ENCODE peak calls at places on chromosomes 13 and 19, in five cellular contexts. One of them, this sample, is unnamed. For H3K36me3, the result is how much of the 10 kb centered on the place peaks cover.

GRCh38 chr13:110521946-110522345 is 39.6 kb downstream of the RAB20 start:
- DNase-seq in heart right ventricle: no peak
- DNase-seq in MM.1S: no peak
- DNase-seq in breast epithelium: no peak
- DNase-seq in CD8-positive, alpha-beta T cell: no peak
- DNase-seq in this sample: no peak

GRCh38 chr13:46181799-46182490 is at the start of gene LCP1:
- DNase-seq in heart right ventricle: no peak
- DNase-seq in MM.1S: peak
- DNase-seq in breast epithelium: peak
- DNase-seq in CD8-positive, alpha-beta T cell: peak
- DNase-seq in this sample: no peak

GRCh38 chr19:49059056-49059455 is 1.5 kb upstream of the CGB7 start:
- DNase-seq in heart right ventricle: no peak
- DNase-seq in MM.1S: no peak
- DNase-seq in breast epithelium: no peak
- DNase-seq in CD8-positive, alpha-beta T cell: no peak
- DNase-seq in this sample: no peak

GRCh38 chr19:13748169-13748884 is 16.0 kb upstream of the MRI1 start:
- DNase-seq in heart right ventricle: no peak
- DNase-seq in MM.1S: peak
- DNase-seq in breast epithelium: no peak
- DNase-seq in CD8-positive, alpha-beta T cell: no peak
- DNase-seq in this sample: no peak

GRCh38 chr19:28429356-28429755 is 783.6 kb downstream of the UQCRFS1 start:
- DNase-seq in heart right ventricle: no peak
- DNase-seq in MM.1S: no peak
- DNase-seq in breast epithelium: no peak
- DNase-seq in CD8-positive, alpha-beta T cell: no peak
- DNase-seq in this sample: no peak

GRCh38 chr19:11361037-11361770 is 6.0 kb downstream of the PLPPR2 start:
- DNase-seq in heart right ventricle: peak
- DNase-seq in MM.1S: no peak
- DNase-seq in breast epithelium: no peak
- DNase-seq in CD8-positive, alpha-beta T cell: no peak
- DNase-seq in this sample: no peak

GRCh38 chr19:39212377-39212742 is 8.3 kb upstream of the SYCN start:
- DNase-seq in heart right ventricle: no peak
- DNase-seq in MM.1S: peak
- DNase-seq in breast epithelium: no peak
- DNase-seq in CD8-positive, alpha-beta T cell: peak
- DNase-seq in this sample: peak

GRCh38 chr13:43792456-43792855 is 5.7 kb upstream of the ENOX1 start:
- DNase-seq in heart right ventricle: no peak
- DNase-seq in MM.1S: no peak
- DNase-seq in breast epithelium: no peak
- DNase-seq in CD8-positive, alpha-beta T cell: no peak
- DNase-seq in this sample: no peak

GRCh38 chr13:28408235-28408848 is 86.6 kb downstream of the FLT1 start:
- DNase-seq in heart right ventricle: peak
- DNase-seq in MM.1S: no peak
- DNase-seq in breast epithelium: no peak
- DNase-seq in CD8-positive, alpha-beta T cell: no peak
- DNase-seq in this sample: no peak

GRCh38 chr13:30033681-30034447 is 183.4 kb upstream of the UBL3 start:
- DNase-seq in heart right ventricle: no peak
- DNase-seq in MM.1S: no peak
- DNase-seq in breast epithelium: no peak
- DNase-seq in CD8-positive, alpha-beta T cell: no peak
- DNase-seq in this sample: no peak

DNA sequence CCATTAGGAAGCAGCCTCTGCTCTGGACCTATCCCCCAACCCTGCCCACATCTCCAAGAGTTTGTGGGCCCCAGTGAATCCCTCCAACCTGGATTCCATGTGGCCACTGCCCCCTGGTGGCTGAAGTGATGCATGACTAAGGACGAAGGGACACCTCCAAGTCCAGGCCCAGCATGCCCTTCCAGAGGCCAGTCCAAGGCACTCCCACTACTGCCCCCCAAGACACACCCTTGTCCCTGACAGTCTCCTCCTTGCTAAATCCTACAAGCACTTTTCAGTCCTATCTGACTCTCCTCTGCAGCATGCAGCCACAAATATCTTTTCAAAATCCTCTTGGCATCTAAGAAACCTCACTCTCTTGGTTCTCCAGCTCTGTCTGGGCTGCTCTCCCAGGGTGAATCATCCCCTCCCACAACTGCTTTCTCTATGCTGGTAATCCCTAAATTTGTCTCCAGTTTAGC is 33.0 kb downstream of the DEDD2 start:
- DNase-seq in heart right ventricle: peak
- DNase-seq in MM.1S: peak
- DNase-seq in breast epithelium: peak
- DNase-seq in CD8-positive, alpha-beta T cell: peak
- DNase-seq in this sample: no peak
- TF ChIP-seq CTCF in heart right ventricle: peak
- TF ChIP-seq CTCF in MM.1S: peak
- TF ChIP-seq CTCF in breast epithelium: peak
- TF ChIP-seq CTCF in CD8-positive, alpha-beta T cell: peak
- TF ChIP-seq CTCF in this sample: peak

DNA sequence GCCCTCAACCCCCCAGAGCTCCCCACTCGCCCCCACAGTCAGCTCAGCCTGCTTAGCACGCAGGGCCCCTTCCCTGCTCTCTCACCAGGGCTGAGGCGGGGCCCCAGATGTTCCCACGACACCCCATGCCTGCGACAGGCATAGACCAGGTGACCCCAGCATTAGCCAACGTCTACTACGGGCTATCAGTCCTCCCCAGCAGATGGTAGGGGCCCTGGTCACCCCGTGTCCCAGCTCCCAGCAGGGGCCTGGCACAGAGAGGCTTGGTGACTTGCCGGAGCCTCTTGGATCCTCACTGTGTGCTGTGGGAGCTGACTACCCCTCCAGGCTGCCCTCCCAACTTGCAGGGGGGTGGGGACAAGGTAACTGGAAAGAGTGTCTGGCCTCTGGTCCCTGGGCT is 80.6 kb downstream of the KDM4B start:
- DNase-seq in heart right ventricle: no peak
- DNase-seq in MM.1S: no peak
- DNase-seq in breast epithelium: no peak
- DNase-seq in CD8-positive, alpha-beta T cell: no peak
- DNase-seq in this sample: no peak
- H3K36me3 ChIP-seq in heart right ventricle: under half
- H3K36me3 ChIP-seq in MM.1S: under half
- H3K36me3 ChIP-seq in breast epithelium: under half
- H3K36me3 ChIP-seq in CD8-positive, alpha-beta T cell: under half
- H3K36me3 ChIP-seq in this sample: under half

GRCh38 chr13:42039946-42040729 is 8.3 kb upstream of the DGKH start:
- DNase-seq in heart right ventricle: peak
- DNase-seq in MM.1S: peak
- DNase-seq in breast epithelium: peak
- DNase-seq in CD8-positive, alpha-beta T cell: peak
- DNase-seq in this sample: no peak

GRCh38 chr13:42035905-42036521 is 12.4 kb upstream of the DGKH start:
- DNase-seq in heart right ventricle: no peak
- DNase-seq in MM.1S: no peak
- DNase-seq in breast epithelium: no peak
- DNase-seq in CD8-positive, alpha-beta T cell: no peak
- DNase-seq in this sample: no peak

GRCh38 chr13:42039457-42039945 is 8.9 kb upstream of the DGKH start:
- DNase-seq in heart right ventricle: no peak
- DNase-seq in MM.1S: no peak
- DNase-seq in breast epithelium: peak
- DNase-seq in CD8-positive, alpha-beta T cell: no peak
- DNase-seq in this sample: no peak

GRCh38 chr13:42038661-42039456 is 9.6 kb upstream of the DGKH start:
- DNase-seq in heart right ventricle: no peak
- DNase-seq in MM.1S: no peak
- DNase-seq in breast epithelium: no peak
- DNase-seq in CD8-positive, alpha-beta T cell: no peak
- DNase-seq in this sample: no peak

GRCh38 chr13:42036711-42037110 is 11.7 kb upstream of the DGKH start:
- DNase-seq in heart right ventricle: no peak
- DNase-seq in MM.1S: no peak
- DNase-seq in breast epithelium: no peak
- DNase-seq in CD8-positive, alpha-beta T cell: no peak
- DNase-seq in this sample: no peak
- TF ChIP-seq CTCF in heart right ventricle: no peak
- TF ChIP-seq CTCF in MM.1S: no peak
- TF ChIP-seq CTCF in breast epithelium: no peak
- TF ChIP-seq CTCF in CD8-positive, alpha-beta T cell: no peak
- TF ChIP-seq CTCF in this sample: no peak

GRCh38 chr19:1369214-1369805 is 14.4 kb upstream of the NDUFS7 start:
- DNase-seq in heart right ventricle: no peak
- DNase-seq in MM.1S: no peak
- DNase-seq in breast epithelium: no peak
- DNase-seq in CD8-positive, alpha-beta T cell: no peak
- DNase-seq in this sample: no peak
- H3K36me3 ChIP-seq in heart right ventricle: half or more
- H3K36me3 ChIP-seq in MM.1S: under half
- H3K36me3 ChIP-seq in breast epithelium: under half
- H3K36me3 ChIP-seq in CD8-positive, alpha-beta T cell: under half
- H3K36me3 ChIP-seq in this sample: under half

GRCh38 chr19:50673118-50673517 is 23.9 kb downstream of the C19orf81 start:
- DNase-seq in heart right ventricle: no peak
- DNase-seq in MM.1S: no peak
- DNase-seq in breast epithelium: no peak
- DNase-seq in CD8-positive, alpha-beta T cell: no peak
- DNase-seq in this sample: no peak
- TF ChIP-seq CTCF in heart right ventricle: no peak
- TF ChIP-seq CTCF in MM.1S: no peak
- TF ChIP-seq CTCF in breast epithelium: no peak
- TF ChIP-seq CTCF in CD8-positive, alpha-beta T cell: no peak
- TF ChIP-seq CTCF in this sample: no peak

GRCh38 chr13:48253849-48254248 is 20.8 kb downstream of the ITM2B start:
- DNase-seq in heart right ventricle: no peak
- DNase-seq in MM.1S: no peak
- DNase-seq in breast epithelium: no peak
- DNase-seq in CD8-positive, alpha-beta T cell: no peak
- DNase-seq in this sample: no peak
- H3K36me3 ChIP-seq in heart right ventricle: under half
- H3K36me3 ChIP-seq in MM.1S: under half
- H3K36me3 ChIP-seq in breast epithelium: under half
- H3K36me3 ChIP-seq in CD8-positive, alpha-beta T cell: under half
- H3K36me3 ChIP-seq in this sample: under half

DNA sequence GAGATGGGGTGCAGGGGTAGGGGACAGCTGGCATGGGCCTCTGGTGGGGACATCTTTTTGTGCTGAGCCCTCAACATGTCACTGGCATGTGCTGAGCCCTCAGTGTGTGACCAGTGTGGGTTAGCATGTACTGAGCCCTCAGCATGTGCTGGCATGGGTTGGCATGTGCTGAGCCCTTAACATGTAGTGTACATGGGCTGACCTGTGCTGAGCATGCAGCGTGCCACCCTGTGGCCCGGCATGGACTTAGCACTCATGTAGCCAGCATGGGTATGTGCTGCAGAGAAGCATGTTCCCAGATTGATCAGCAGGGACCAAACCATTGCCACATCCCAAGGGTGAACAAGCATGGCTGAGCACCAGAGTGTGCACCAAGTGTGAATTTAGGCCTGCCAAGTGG is 11.5 kb downstream of the HIPK4 start:
- DNase-seq in heart right ventricle: no peak
- DNase-seq in MM.1S: no peak
- DNase-seq in breast epithelium: no peak
- DNase-seq in CD8-positive, alpha-beta T cell: no peak
- DNase-seq in this sample: no peak
- TF ChIP-seq CTCF in heart right ventricle: no peak
- TF ChIP-seq CTCF in MM.1S: no peak
- TF ChIP-seq CTCF in breast epithelium: no peak
- TF ChIP-seq CTCF in CD8-positive, alpha-beta T cell: no peak
- TF ChIP-seq CTCF in this sample: no peak

DNA sequence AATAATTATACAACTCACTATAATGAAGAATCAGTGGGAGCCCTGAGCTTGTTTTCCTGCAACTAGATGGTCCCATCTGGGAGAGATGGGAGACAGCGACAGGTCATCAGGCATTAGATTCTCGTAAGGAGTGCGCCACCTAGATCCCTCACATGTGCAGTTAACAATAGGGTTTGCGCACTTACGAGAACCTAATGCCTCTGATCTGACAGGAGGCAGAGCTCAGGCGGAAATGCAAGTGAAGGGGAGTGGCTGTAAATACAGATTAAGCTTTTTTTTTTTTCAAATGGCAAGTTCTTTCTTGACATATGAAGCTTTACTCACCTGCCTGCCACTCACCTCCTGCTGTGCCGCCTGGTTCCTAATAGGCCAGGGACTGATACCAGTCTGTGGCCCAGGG is 14.4 kb downstream of the CDC16 start:
- DNase-seq in heart right ventricle: no peak
- DNase-seq in MM.1S: no peak
- DNase-seq in breast epithelium: no peak
- DNase-seq in CD8-positive, alpha-beta T cell: no peak
- DNase-seq in this sample: no peak
- H3K36me3 ChIP-seq in heart right ventricle: half or more
- H3K36me3 ChIP-seq in MM.1S: under half
- H3K36me3 ChIP-seq in breast epithelium: under half
- H3K36me3 ChIP-seq in CD8-positive, alpha-beta T cell: half or more
- H3K36me3 ChIP-seq in this sample: under half

GRCh38 chr19:16529466-16530144 is 12.6 kb downstream of the CHERP start:
- DNase-seq in heart right ventricle: no peak
- DNase-seq in MM.1S: no peak
- DNase-seq in breast epithelium: no peak
- DNase-seq in CD8-positive, alpha-beta T cell: no peak
- DNase-seq in this sample: no peak

GRCh38 chr19:16527334-16527935 is 14.8 kb downstream of the CHERP start:
- DNase-seq in heart right ventricle: no peak
- DNase-seq in MM.1S: no peak
- DNase-seq in breast epithelium: no peak
- DNase-seq in CD8-positive, alpha-beta T cell: no peak
- DNase-seq in this sample: no peak

GRCh38 chr19:16530540-16531379 is 11.5 kb downstream of the CHERP start:
- DNase-seq in heart right ventricle: no peak
- DNase-seq in MM.1S: no peak
- DNase-seq in breast epithelium: no peak
- DNase-seq in CD8-positive, alpha-beta T cell: no peak
- DNase-seq in this sample: no peak

GRCh38 chr19:16525751-16526481 is 16.3 kb downstream of the CHERP start:
- DNase-seq in heart right ventricle: no peak
- DNase-seq in MM.1S: no peak
- DNase-seq in breast epithelium: no peak
- DNase-seq in CD8-positive, alpha-beta T cell: no peak
- DNase-seq in this sample: no peak

DNA sequence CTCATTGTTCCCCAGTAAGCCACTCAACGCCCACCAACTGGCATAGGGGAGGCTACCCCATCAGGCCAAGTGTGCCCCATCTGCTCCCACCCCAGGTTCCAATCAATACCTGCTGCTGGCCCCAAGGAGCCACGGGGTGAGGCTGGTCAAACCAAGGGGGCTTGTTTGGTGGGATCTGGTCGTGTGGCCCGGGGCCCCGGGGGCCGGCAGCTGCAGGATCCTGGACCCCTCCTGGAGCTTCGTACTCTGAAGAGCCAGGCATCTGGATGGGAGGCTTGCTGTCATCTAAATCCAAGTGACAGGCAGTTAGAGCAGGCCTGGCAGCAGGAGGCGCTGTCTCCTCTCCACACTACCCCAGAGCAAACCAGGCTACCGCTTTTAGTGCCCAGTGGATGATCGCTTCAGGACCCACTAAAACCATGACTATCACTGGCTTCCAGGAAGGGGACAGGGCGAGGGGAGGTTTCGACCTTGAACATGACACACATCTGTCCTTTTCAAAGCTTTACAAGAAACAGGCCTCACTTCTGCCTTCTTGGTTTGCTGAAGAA is 14.2 kb downstream of the CHERP start:
- DNase-seq in heart right ventricle: no peak
- DNase-seq in MM.1S: no peak
- DNase-seq in breast epithelium: no peak
- DNase-seq in CD8-positive, alpha-beta T cell: peak
- DNase-seq in this sample: no peak
- TF ChIP-seq CTCF in heart right ventricle: no peak
- TF ChIP-seq CTCF in MM.1S: peak
- TF ChIP-seq CTCF in breast epithelium: no peak
- TF ChIP-seq CTCF in CD8-positive, alpha-beta T cell: peak
- TF ChIP-seq CTCF in this sample: no peak